ENCODE peak calls at places on chromosomes 11 and 22, in six cellular contexts. A is kidney tubule cell; V is fibroblast of mammary gland; K is CD4-positive, CD25-positive, alpha-beta regulatory T cell; W is GM04504; J is EH. M is an unnamed sample.

GRCh38 chr11:74770456-74770855 is 21.8 kb downstream of the RNF169 start:
- DNase-seq in K (no peak), A (no peak), W (no peak), J (peak; percentile 14), V (no peak), M (peak; percentile 20)

GRCh38 chr22:36790648-36791047 is 14.7 kb upstream of the IFT27 start:
- DNase-seq in A (no peak), K (no peak), V (no peak), W (no peak), J (no peak), M (no peak)

GRCh38 chr11:61532136-61533038 is 23.8 kb downstream of the LRRC10B start:
- DNase-seq in A (peak; percentile 54), V (peak; percentile 46), W (no peak), J (peak; percentile 28), K (peak; percentile 6), M (no peak)

GRCh38 chr22:46069518-46070214 is 80.7 kb upstream of the PPARA start:
- DNase-seq in J (peak; percentile 94), W (peak; percentile 87), A (peak; percentile 94), V (peak; percentile 95), K (no peak), M (peak; percentile 86)

GRCh38 chr11:78318321-78318720 is 99.3 kb downstream of the GAB2 start:
- DNase-seq in W (no peak), K (no peak), A (no peak), J (peak; percentile 15), V (no peak), M (no peak)

GRCh38 chr11:133619973-133620372 is 87.7 kb upstream of the OPCML start:
- DNase-seq in J (no peak), A (no peak), W (no peak), K (no peak), V (no peak), M (no peak)

GRCh38 chr11:104713366-104713765 is 184.9 kb downstream of the CASP12 start:
- DNase-seq in W (no peak), K (no peak), V (peak; percentile 46), J (no peak), A (no peak), M (peak; percentile 63)

GRCh38 chr11:118105657-118106305 is 19.0 kb upstream of the SMIM35 start:
- DNase-seq in K (no peak), W (no peak), V (no peak), A (no peak), J (no peak), M (no peak)

GRCh38 chr22:31776231-31776630 is 22.4 kb downstream of the DEPDC5 start:
- DNase-seq in A (peak; percentile 1), V (no peak), W (no peak), K (no peak), J (no peak), M (no peak)

GRCh38 chr11:88739524-88739923 is 326.3 kb downstream of the GRM5 start:
- DNase-seq in A (no peak), W (no peak), K (no peak), V (no peak), J (no peak), M (no peak)

GRCh38 chr22:46937939-46938338 is 175.5 kb downstream of the TBC1D22A start:
- DNase-seq in A (no peak), J (no peak), W (no peak), K (no peak), V (no peak), M (no peak)

GRCh38 chr22:49018601-49019000 is 809.1 kb downstream of the BRD1 start:
- DNase-seq in K (no peak), A (no peak), J (no peak), V (no peak), W (no peak), M (no peak)

GRCh38 chr11:44638032-44638431 is 72.6 kb downstream of the CD82 start:
- DNase-seq in K (no peak), W (no peak), V (no peak), J (no peak), A (no peak), M (no peak)

GRCh38 chr11:86785576-86785975 is 14.8 kb upstream of the PRSS23 start:
- DNase-seq in V (no peak), A (no peak), W (peak; percentile 30), J (peak; percentile 84), K (no peak), M (no peak)

GRCh38 chr11:32100495-32100894 is 9.6 kb downstream of the RCN1 start:
- DNase-seq in V (peak; percentile 52), J (no peak), A (no peak), K (no peak), W (no peak), M (peak; percentile 37)

GRCh38 chr11:2743427-2744110 is 43.8 kb upstream of the KCNQ1OT1 start:
- DNase-seq in W (no peak), J (no peak), K (no peak), A (no peak), V (no peak), M (no peak)

GRCh38 chr11:124670732-124671131 is 2.8 kb downstream of the SIAE start:
- DNase-seq in J (no peak), V (peak; percentile 18), W (no peak), A (no peak), K (no peak), M (no peak)

GRCh38 chr11:65866524-65867283 is 5.9 kb downstream of the EFEMP2 start:
- DNase-seq in V (no peak), W (no peak), J (no peak), A (no peak), K (no peak), M (no peak)

GRCh38 chr11:45777127-45777969 is 27.6 kb upstream of the SLC35C1 start:
- DNase-seq in A (no peak), V (peak; percentile 43), K (no peak), J (peak; percentile 5), W (no peak), M (no peak)

GRCh38 chr22:17742528-17742902 is 31.8 kb downstream of the BID start:
- DNase-seq in K (peak; percentile 44), A (peak; percentile 82), W (peak; percentile 25), V (peak; percentile 79), J (peak; percentile 62), M (peak; percentile 39)

GRCh38 chr11:12430912-12431311 is 53.5 kb downstream of the PARVA start:
- DNase-seq in W (peak; percentile 74), A (peak; percentile 48), K (no peak), V (peak; percentile 97), J (peak; percentile 84), M (peak; percentile 87)

GRCh38 chr22:42627981-42628380 is 12.4 kb downstream of the ATP5MGL start:
- DNase-seq in A (no peak), J (no peak), V (no peak), W (no peak), K (no peak), M (no peak)

GRCh38 chr11:70072471-70073187 is 5.5 kb upstream of the ANO1 start:
- DNase-seq in J (no peak), K (no peak), A (no peak), V (no peak), W (no peak), M (no peak)

GRCh38 chr22:49251371-49251770 is 576.3 kb downstream of the BRD1 start:
- DNase-seq in J (no peak), K (no peak), V (no peak), A (no peak), W (no peak), M (no peak)

GRCh38 chr22:17412232-17412631 is 43.0 kb downstream of the CECR2 start:
- DNase-seq in J (no peak), A (no peak), K (no peak), V (no peak), W (no peak), M (no peak)

GRCh38 chr11:44693654-44694119 is 33.1 kb upstream of the TSPAN18 start:
- DNase-seq in A (no peak), W (no peak), K (no peak), V (no peak), J (no peak), M (no peak)

GRCh38 chr11:121563003-121563402 is 110.2 kb upstream of the SORL1-AS1 start:
- DNase-seq in V (no peak), A (no peak), W (no peak), J (no peak), K (no peak), M (no peak)

GRCh38 chr22:44567846-44568493 is 69.9 kb upstream of the RTL6 start:
- DNase-seq in A (peak; percentile 40), V (peak; percentile 57), J (peak; percentile 65), W (no peak), K (no peak), M (no peak)

GRCh38 chr11:76646882-76647534 is 23.5 kb downstream of the LRRC32 start:
- DNase-seq in V (no peak), A (no peak), K (no peak), J (no peak), W (no peak), M (no peak)

GRCh38 chr11:116960916-116961315 is 123.5 kb upstream of the APOA1 start:
- DNase-seq in W (no peak), K (no peak), V (peak; percentile 69), A (peak; percentile 78), J (peak; percentile 88), M (peak; percentile 82)

GRCh38 chr11:6556139-6556949 is 47.1 kb downstream of the RRP8 start:
- DNase-seq in A (peak; percentile 61), J (no peak), K (no peak), V (no peak), W (no peak), M (no peak)

GRCh38 chr11:44775366-44776356 is 48.9 kb downstream of the TSPAN18 start:
- DNase-seq in V (peak; percentile 47), J (peak; percentile 42), A (peak; percentile 51), W (no peak), K (peak; percentile 35), M (no peak)

GRCh38 chr11:69499216-69499945 is 17.9 kb downstream of the LINC01488 start:
- DNase-seq in J (no peak), V (no peak), K (no peak), A (no peak), W (no peak), M (no peak)

GRCh38 chr11:130720232-130720787 is 196.0 kb downstream of the SNX19 start:
- DNase-seq in J (peak; percentile 30), V (no peak), W (no peak), K (no peak), A (peak; percentile 62), M (peak; percentile 40)

GRCh38 chr22:27454807-27455450 is 346.6 kb downstream of the MN1 start:
- DNase-seq in V (no peak), W (no peak), J (peak; percentile 56), A (no peak), K (no peak), M (no peak)

M was measured in astrocyte.